ENCODE peak calls at places on chromosome 9, in eight cellular contexts. One of them, this sample, is unnamed.

GRCh38 chr9:97980918-97981827 is 2.0 kb upstream of the ANP32B start:
- DNase-seq in left lobe of liver: no peak
- DNase-seq in NCI-H345: peak
- DNase-seq in adrenal gland: no peak
- DNase-seq in AG10803: peak
- DNase-seq in fibroblast of the aortic adventitia: peak
- DNase-seq in T-helper 2 cell: no peak
- DNase-seq in Calu3: no peak
- DNase-seq in this sample: no peak

GRCh38 chr9:126002476-126003350 is 255.5 kb downstream of the PBX3 start:
- DNase-seq in left lobe of liver: no peak
- DNase-seq in NCI-H345: no peak
- DNase-seq in adrenal gland: no peak
- DNase-seq in AG10803: no peak
- DNase-seq in fibroblast of the aortic adventitia: no peak
- DNase-seq in T-helper 2 cell: no peak
- DNase-seq in Calu3: no peak
- DNase-seq in this sample: no peak

GRCh38 chr9:121939643-121940042 is 153.5 kb downstream of the TTLL11 start:
- DNase-seq in left lobe of liver: no peak
- DNase-seq in NCI-H345: no peak
- DNase-seq in adrenal gland: no peak
- DNase-seq in AG10803: no peak
- DNase-seq in fibroblast of the aortic adventitia: no peak
- DNase-seq in T-helper 2 cell: no peak
- DNase-seq in Calu3: no peak
- DNase-seq in this sample: no peak

GRCh38 chr9:85041737-85042136 is 372.2 kb downstream of the NTRK2 start:
- DNase-seq in left lobe of liver: no peak
- DNase-seq in NCI-H345: no peak
- DNase-seq in adrenal gland: no peak
- DNase-seq in AG10803: no peak
- DNase-seq in fibroblast of the aortic adventitia: no peak
- DNase-seq in T-helper 2 cell: no peak
- DNase-seq in Calu3: no peak
- DNase-seq in this sample: no peak

GRCh38 chr9:100731557-100731956 is 153.7 kb downstream of the CAVIN4 start:
- DNase-seq in left lobe of liver: no peak
- DNase-seq in NCI-H345: no peak
- DNase-seq in adrenal gland: no peak
- DNase-seq in AG10803: no peak
- DNase-seq in fibroblast of the aortic adventitia: no peak
- DNase-seq in T-helper 2 cell: no peak
- DNase-seq in Calu3: no peak
- DNase-seq in this sample: no peak

GRCh38 chr9:96651626-96652025 is 3.5 kb downstream of the PRXL2C start:
- DNase-seq in left lobe of liver: no peak
- DNase-seq in NCI-H345: peak
- DNase-seq in adrenal gland: no peak
- DNase-seq in AG10803: no peak
- DNase-seq in fibroblast of the aortic adventitia: peak
- DNase-seq in T-helper 2 cell: no peak
- DNase-seq in Calu3: no peak
- DNase-seq in this sample: no peak

GRCh38 chr9:137305788-137306545 is 3.9 kb upstream of the NRARP start:
- DNase-seq in left lobe of liver: peak
- DNase-seq in NCI-H345: no peak
- DNase-seq in adrenal gland: no peak
- DNase-seq in AG10803: no peak
- DNase-seq in fibroblast of the aortic adventitia: no peak
- DNase-seq in T-helper 2 cell: no peak
- DNase-seq in Calu3: no peak
- DNase-seq in this sample: no peak

GRCh38 chr9:94913550-94913949 is 187.1 kb downstream of the AOPEP start:
- DNase-seq in left lobe of liver: no peak
- DNase-seq in NCI-H345: no peak
- DNase-seq in adrenal gland: no peak
- DNase-seq in AG10803: no peak
- DNase-seq in fibroblast of the aortic adventitia: no peak
- DNase-seq in T-helper 2 cell: no peak
- DNase-seq in Calu3: no peak
- DNase-seq in this sample: no peak

GRCh38 chr9:20811872-20812271 is 127.8 kb downstream of the FOCAD start:
- DNase-seq in left lobe of liver: no peak
- DNase-seq in NCI-H345: no peak
- DNase-seq in adrenal gland: no peak
- DNase-seq in AG10803: no peak
- DNase-seq in fibroblast of the aortic adventitia: peak
- DNase-seq in T-helper 2 cell: no peak
- DNase-seq in Calu3: no peak
- DNase-seq in this sample: no peak

GRCh38 chr9:39588056-39588814 is 232.8 kb downstream of the SPATA31A1 start:
- DNase-seq in left lobe of liver: no peak
- DNase-seq in NCI-H345: no peak
- DNase-seq in adrenal gland: no peak
- DNase-seq in AG10803: no peak
- DNase-seq in fibroblast of the aortic adventitia: peak
- DNase-seq in T-helper 2 cell: no peak
- DNase-seq in Calu3: no peak
- DNase-seq in this sample: no peak

GRCh38 chr9:87276327-87276841 is 221.3 kb upstream of the DAPK1 start:
- DNase-seq in left lobe of liver: no peak
- DNase-seq in NCI-H345: no peak
- DNase-seq in adrenal gland: no peak
- DNase-seq in AG10803: peak
- DNase-seq in fibroblast of the aortic adventitia: peak
- DNase-seq in T-helper 2 cell: no peak
- DNase-seq in Calu3: no peak
- DNase-seq in this sample: no peak

GRCh38 chr9:30796806-30797205 is 1587.6 kb upstream of the ACO1 start:
- DNase-seq in left lobe of liver: no peak
- DNase-seq in NCI-H345: peak
- DNase-seq in adrenal gland: no peak
- DNase-seq in AG10803: no peak
- DNase-seq in fibroblast of the aortic adventitia: no peak
- DNase-seq in T-helper 2 cell: no peak
- DNase-seq in Calu3: no peak
- DNase-seq in this sample: no peak

GRCh38 chr9:127785933-127786772 is at the start of gene CDK9:
- DNase-seq in left lobe of liver: peak
- DNase-seq in NCI-H345: peak
- DNase-seq in adrenal gland: peak
- DNase-seq in AG10803: peak
- DNase-seq in fibroblast of the aortic adventitia: peak
- DNase-seq in T-helper 2 cell: peak
- DNase-seq in Calu3: peak
- DNase-seq in this sample: peak

GRCh38 chr9:96136992-96137665 is 164.8 kb downstream of the HSD17B3 start:
- DNase-seq in left lobe of liver: no peak
- DNase-seq in NCI-H345: no peak
- DNase-seq in adrenal gland: peak
- DNase-seq in AG10803: peak
- DNase-seq in fibroblast of the aortic adventitia: peak
- DNase-seq in T-helper 2 cell: no peak
- DNase-seq in Calu3: no peak
- DNase-seq in this sample: no peak

GRCh38 chr9:5846080-5846479 is 13.2 kb upstream of the ERMP1 start:
- DNase-seq in left lobe of liver: no peak
- DNase-seq in NCI-H345: no peak
- DNase-seq in adrenal gland: no peak
- DNase-seq in AG10803: no peak
- DNase-seq in fibroblast of the aortic adventitia: no peak
- DNase-seq in T-helper 2 cell: no peak
- DNase-seq in Calu3: no peak
- DNase-seq in this sample: no peak

GRCh38 chr9:34046784-34047379 is 1.8 kb downstream of the UBAP2 start:
- DNase-seq in left lobe of liver: no peak
- DNase-seq in NCI-H345: no peak
- DNase-seq in adrenal gland: no peak
- DNase-seq in AG10803: no peak
- DNase-seq in fibroblast of the aortic adventitia: no peak
- DNase-seq in T-helper 2 cell: no peak
- DNase-seq in Calu3: no peak
- DNase-seq in this sample: no peak